ENCODE peak calls at places on chromosomes 4 and X, in eight cellular contexts. H is NB4, V is endothelial cell of umbilical vein, S is AG04450, Y is cardiac fibroblast, T is PC-3, Z is brain microvascular endothelial cell, I is AG09309. N is an unnamed sample.

GRCh38 chrX:134484039-134484438 is 24.1 kb downstream of the HPRT1 start:
- DNase-seq in H (peak), V (peak), S (no peak), Y (peak), T (peak), Z (no peak), I (no peak), N (peak)

GRCh38 chr4:22129454-22130075 is 181.0 kb upstream of the KCNIP4 start:
- DNase-seq in H (peak), V (no peak), S (no peak), Y (peak), T (peak), Z (peak), I (peak), N (no peak)

GRCh38 chr4:128225148-128225547 is 62.5 kb downstream of the PGRMC2 start:
- DNase-seq in H (no peak), V (no peak), S (peak), Y (peak), T (peak), Z (peak), I (no peak), N (peak)

GRCh38 chr4:128322311-128322710 is 34.7 kb upstream of the PGRMC2 start:
- DNase-seq in H (no peak), V (peak), S (no peak), Y (peak), T (peak), Z (peak), I (no peak), N (no peak)

GRCh38 chr4:151153585-151153984 is 54.2 kb downstream of the RPS3A start:
- DNase-seq in H (no peak), V (no peak), S (no peak), Y (no peak), T (no peak), Z (no peak), I (no peak), N (no peak)

GRCh38 chr4:183926950-183927349 is 21.8 kb downstream of the STOX2 start:
- DNase-seq in H (no peak), V (no peak), S (no peak), Y (no peak), T (no peak), Z (no peak), I (no peak), N (no peak)

GRCh38 chrX:150203249-150203647 is 159.9 kb upstream of the MAMLD1 start:
- DNase-seq in H (no peak), V (no peak), S (no peak), Y (no peak), T (no peak), Z (no peak), I (no peak), N (no peak)

GRCh38 chr4:81594495-81595169 is 122.9 kb upstream of the RASGEF1B start:
- DNase-seq in H (no peak), V (no peak), S (no peak), Y (no peak), T (no peak), Z (no peak), I (no peak), N (no peak)

GRCh38 chr4:40763228-40763716 is 13.5 kb downstream of the NSUN7 start:
- DNase-seq in H (peak), V (no peak), S (peak), Y (peak), T (no peak), Z (peak), I (peak), N (no peak)

GRCh38 chr4:111450867-111451266 is 694.4 kb upstream of the FAM241A start:
- DNase-seq in H (no peak), V (peak), S (no peak), Y (no peak), T (peak), Z (no peak), I (no peak), N (no peak)

GRCh38 chr4:56633486-56633885 is 47.6 kb downstream of the HOPX start:
- DNase-seq in H (no peak), V (no peak), S (no peak), Y (no peak), T (peak), Z (no peak), I (no peak), N (no peak)

GRCh38 chrX:67520671-67521070 is 23.1 kb upstream of the AR start:
- DNase-seq in H (no peak), V (peak), S (no peak), Y (no peak), T (no peak), Z (no peak), I (no peak), N (no peak)

GRCh38 chr4:41287852-41288251 is 31.1 kb downstream of the UCHL1 start:
- DNase-seq in H (no peak), V (no peak), S (no peak), Y (no peak), T (no peak), Z (no peak), I (no peak), N (no peak)

GRCh38 chrX:56130013-56130412 is 102.1 kb upstream of the KLF8 start:
- DNase-seq in H (no peak), V (no peak), S (no peak), Y (no peak), T (no peak), Z (no peak), I (no peak), N (no peak)

GRCh38 chr4:156609421-156609820 is 362.2 kb downstream of the PDGFC start:
- DNase-seq in H (no peak), V (no peak), S (no peak), Y (no peak), T (no peak), Z (no peak), I (no peak), N (no peak)

GRCh38 chr4:95267081-95267480 is 281.7 kb downstream of the UNC5C start:
- DNase-seq in H (no peak), V (peak), S (no peak), Y (peak), T (peak), Z (peak), I (no peak), N (peak)

GRCh38 chr4:7384929-7385890 is 49.5 kb downstream of the PSAPL1 start:
- DNase-seq in H (no peak), V (no peak), S (no peak), Y (no peak), T (no peak), Z (no peak), I (no peak), N (no peak)

GRCh38 chr4:173214661-173215060 is 46.0 kb downstream of the GALNT7 start:
- DNase-seq in H (no peak), V (no peak), S (no peak), Y (peak), T (peak), Z (no peak), I (no peak), N (peak)

GRCh38 chr4:61200991-61201526 is 933 bp downstream of the ADGRL3 start:
- DNase-seq in H (no peak), V (no peak), S (no peak), Y (peak), T (peak), Z (peak), I (no peak), N (no peak)

GRCh38 chr4:41525129-41525528 is 12.8 kb upstream of the LIMCH1 start:
- DNase-seq in H (no peak), V (peak), S (peak), Y (peak), T (no peak), Z (peak), I (no peak), N (peak)

GRCh38 chr4:170259631-170260153 is 169.9 kb upstream of the AADAT start:
- DNase-seq in H (peak), V (peak), S (peak), Y (peak), T (peak), Z (peak), I (peak), N (peak)

GRCh38 chr4:24419147-24420034 is 165.0 kb downstream of the DHX15 start:
- DNase-seq in H (peak), V (peak), S (peak), Y (peak), T (peak), Z (peak), I (peak), N (peak)

GRCh38 chr4:3070709-3071500 is 3.4 kb downstream of the HTT-AS start:
- DNase-seq in H (no peak), V (no peak), S (no peak), Y (peak), T (no peak), Z (peak), I (no peak), N (no peak)

GRCh38 chrX:17826609-17827496 is 34.2 kb downstream of the RAI2 start:
- DNase-seq in H (no peak), V (no peak), S (no peak), Y (peak), T (peak), Z (peak), I (no peak), N (no peak)

GRCh38 chr4:7263166-7263565 is 70.8 kb downstream of the SORCS2 start:
- DNase-seq in H (no peak), V (no peak), S (no peak), Y (no peak), T (peak), Z (no peak), I (no peak), N (no peak)

GRCh38 chr4:3699261-3699660 is 66.9 kb upstream of the ADRA2C start:
- DNase-seq in H (no peak), V (no peak), S (no peak), Y (no peak), T (no peak), Z (no peak), I (no peak), N (no peak)

GRCh38 chr4:16764622-16765021 is 133.8 kb downstream of the LDB2 start:
- DNase-seq in H (peak), V (peak), S (no peak), Y (peak), T (peak), Z (no peak), I (no peak), N (peak)

GRCh38 chr4:150781108-150781663 is 199.2 kb downstream of the MAB21L2 start:
- DNase-seq in H (no peak), V (no peak), S (no peak), Y (no peak), T (no peak), Z (no peak), I (no peak), N (no peak)

GRCh38 chrX:16745659-16746058 is 26.2 kb downstream of the SYAP1 start:
- DNase-seq in H (no peak), V (no peak), S (no peak), Y (no peak), T (no peak), Z (no peak), I (no peak), N (no peak)

GRCh38 chrX:123173833-123174232 is 10.2 kb upstream of the GRIA3 start:
- DNase-seq in H (peak), V (no peak), S (no peak), Y (peak), T (peak), Z (no peak), I (no peak), N (no peak)

GRCh38 chr4:88341227-88342192 is 37.1 kb upstream of the HERC6 start:
- DNase-seq in H (no peak), V (peak), S (peak), Y (peak), T (peak), Z (peak), I (peak), N (peak)

GRCh38 chr4:769511-769910 is 56.4 kb downstream of the CPLX1 start:
- DNase-seq in H (no peak), V (no peak), S (no peak), Y (no peak), T (no peak), Z (no peak), I (no peak), N (no peak)

GRCh38 chrX:131747173-131747572 is 203.3 kb downstream of the OR13H1 start:
- DNase-seq in H (no peak), V (no peak), S (no peak), Y (no peak), T (peak), Z (peak), I (peak), N (peak)

GRCh38 chrX:131752493-131753198 is 208.8 kb downstream of the OR13H1 start:
- DNase-seq in H (no peak), V (no peak), S (no peak), Y (no peak), T (peak), Z (peak), I (no peak), N (peak)
- H3K4me3 ChIP-seq in H (no peak), V (no peak), S (no peak), Y (no peak), T (peak), Z (peak), I (peak), N (peak)

GRCh38 chr4:159349332-159349731 is 246.5 kb downstream of the RAPGEF2 start:
- DNase-seq in H (no peak), V (no peak), S (no peak), Y (no peak), T (no peak), Z (no peak), I (no peak), N (no peak)

GRCh38 chr4:159357350-159357749 is 254.5 kb downstream of the RAPGEF2 start:
- DNase-seq in H (no peak), V (no peak), S (no peak), Y (no peak), T (no peak), Z (no peak), I (no peak), N (no peak)

GRCh38 chr4:159353422-159354116 is 250.7 kb downstream of the RAPGEF2 start:
- DNase-seq in H (no peak), V (no peak), S (no peak), Y (no peak), T (no peak), Z (no peak), I (no peak), N (no peak)

GRCh38 chr4:159355456-159355855 is 252.6 kb downstream of the RAPGEF2 start:
- DNase-seq in H (no peak), V (no peak), S (no peak), Y (no peak), T (no peak), Z (no peak), I (no peak), N (no peak)

DNA sequence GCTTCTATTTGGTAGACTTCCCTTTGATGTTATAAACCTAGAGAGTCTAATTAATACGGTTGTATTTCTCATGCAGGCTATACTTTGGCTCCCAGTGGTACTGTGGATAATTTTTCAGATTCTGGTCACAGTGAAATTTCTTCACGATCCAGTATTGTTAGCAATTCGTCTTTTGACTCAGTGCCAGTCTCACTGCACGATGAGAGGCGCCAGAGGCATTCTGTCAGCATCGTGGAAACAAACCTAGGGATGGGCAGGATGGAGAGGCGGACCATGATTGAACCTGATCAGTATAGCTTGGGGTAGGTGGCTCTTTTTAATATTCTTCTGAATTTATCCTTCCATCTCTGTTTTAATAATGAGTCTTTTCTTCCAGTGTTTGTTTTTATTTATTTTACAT is 249.7 kb downstream of the RAPGEF2 start:
- DNase-seq in H (no peak), V (no peak), S (no peak), Y (no peak), T (no peak), Z (no peak), I (no peak), N (no peak)
- H3K4me3 ChIP-seq in H (no peak), V (no peak), S (no peak), Y (no peak), T (no peak), Z (no peak), I (no peak), N (no peak)

GRCh38 chr4:158811216-158811540 is 42.4 kb downstream of the FNIP2 start:
- DNase-seq in H (no peak), V (no peak), S (no peak), Y (no peak), T (no peak), Z (no peak), I (no peak), N (no peak)

GRCh38 chr4:158812133-158812532 is 43.3 kb downstream of the FNIP2 start:
- DNase-seq in H (no peak), V (no peak), S (no peak), Y (no peak), T (no peak), Z (no peak), I (no peak), N (no peak)

GRCh38 chr4:158809611-158810486 is 41.0 kb downstream of the FNIP2 start:
- DNase-seq in H (peak), V (peak), S (no peak), Y (peak), T (peak), Z (peak), I (peak), N (peak)

GRCh38 chr4:158811704-158812103 is 42.9 kb downstream of the FNIP2 start:
- DNase-seq in H (peak), V (no peak), S (no peak), Y (peak), T (peak), Z (peak), I (no peak), N (no peak)

DNA sequence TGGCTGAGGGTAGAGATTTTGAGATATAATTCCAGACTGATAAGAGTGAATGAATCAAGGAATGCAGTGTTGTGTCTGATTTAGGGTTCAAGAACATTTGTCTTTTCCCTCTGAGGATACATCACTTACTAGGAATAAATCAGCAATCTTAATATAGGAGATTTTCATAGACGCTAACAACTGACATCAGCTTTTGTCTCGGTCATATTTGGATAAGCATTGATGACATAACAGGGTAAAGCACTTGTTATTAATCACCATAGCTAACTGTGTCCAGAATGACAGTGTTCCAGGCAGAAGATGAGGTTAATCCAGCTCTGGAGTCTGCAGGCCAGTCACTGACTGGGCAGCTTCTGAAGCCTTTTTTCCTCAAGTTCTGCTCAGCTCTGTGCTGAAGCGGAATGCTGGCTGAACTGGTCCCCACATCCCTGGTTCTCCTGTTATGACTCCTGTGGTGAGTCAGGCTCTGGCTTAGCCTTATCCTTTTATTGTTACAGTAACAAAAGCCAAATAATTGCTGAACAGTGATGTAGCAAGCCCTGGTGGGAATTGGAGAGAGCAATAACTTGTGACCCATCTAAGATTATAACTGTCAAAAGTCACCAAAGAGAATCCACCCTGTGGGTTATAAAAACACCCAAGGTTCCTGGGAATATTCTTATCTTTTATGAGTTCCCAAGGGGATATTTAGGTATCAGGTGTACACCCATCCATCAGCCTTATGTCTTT is 41.8 kb downstream of the FNIP2 start:
- DNase-seq in H (no peak), V (peak), S (peak), Y (peak), T (peak), Z (peak), I (peak), N (peak)
- H3K4me3 ChIP-seq in H (no peak), V (no peak), S (peak), Y (no peak), T (peak), Z (no peak), I (no peak), N (no peak)

DNA sequence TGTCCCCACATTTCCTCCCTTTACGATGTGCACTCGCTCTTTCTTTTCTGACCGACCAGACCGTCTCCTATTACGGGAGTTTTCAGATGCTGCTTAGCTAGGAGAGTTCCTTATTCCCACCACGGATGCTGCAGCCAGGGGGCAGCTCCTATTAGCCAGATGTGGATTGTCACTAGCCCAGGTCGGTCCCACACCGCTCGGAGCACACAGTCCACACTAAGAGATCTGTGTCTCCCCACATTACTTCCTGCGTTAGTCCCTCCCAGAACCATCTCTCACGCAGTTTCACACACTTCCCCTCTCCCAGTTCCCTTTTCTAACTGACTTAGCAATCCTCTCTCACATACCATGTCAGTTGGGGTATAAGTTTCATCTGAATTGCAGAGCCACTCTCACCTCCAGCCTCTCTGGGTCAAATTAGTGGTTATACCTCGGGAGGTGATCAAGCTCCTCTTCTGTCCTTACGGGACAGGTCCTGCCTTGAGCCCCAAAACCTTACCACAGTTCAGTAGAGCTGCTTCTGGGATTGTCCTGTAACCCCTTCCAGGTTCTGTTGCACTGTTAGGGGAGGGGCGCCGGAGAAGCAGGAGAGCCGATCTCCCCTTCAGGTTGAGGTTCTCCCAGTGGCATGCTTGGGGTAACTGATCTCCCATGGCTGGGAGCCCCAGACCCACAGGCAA is 28.2 kb downstream of the SULT1E1 start:
- DNase-seq in H (peak), V (no peak), S (no peak), Y (no peak), T (no peak), Z (no peak), I (no peak), N (no peak)
- H3K4me3 ChIP-seq in H (no peak), V (no peak), S (no peak), Y (no peak), T (no peak), Z (no peak), I (no peak), N (no peak)

DNA sequence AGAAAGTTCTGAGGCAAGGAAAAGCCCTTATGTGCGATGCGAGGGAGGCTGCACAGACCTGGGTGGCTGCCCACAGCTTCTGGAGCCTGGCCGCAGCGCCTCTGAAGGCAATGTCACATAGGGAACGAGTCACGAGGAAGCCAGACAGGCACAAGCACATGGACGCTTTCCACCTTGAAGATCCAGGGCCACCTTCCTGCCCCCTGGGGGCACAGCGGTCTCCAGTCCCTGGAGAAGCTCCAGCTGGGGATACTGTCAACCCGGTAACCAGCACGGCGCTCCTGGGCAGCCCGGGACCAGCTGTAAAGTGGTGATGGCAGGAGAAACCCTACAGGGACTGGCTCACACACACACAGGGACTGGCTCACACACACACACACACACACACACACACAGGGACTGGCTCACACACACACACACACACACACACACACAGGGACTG is 69.7 kb downstream of the MTNR1A start:
- DNase-seq in H (no peak), V (no peak), S (no peak), Y (peak), T (peak), Z (no peak), I (no peak), N (no peak)
- H3K4me3 ChIP-seq in H (no peak), V (no peak), S (peak), Y (peak), T (peak), Z (peak), I (peak), N (peak)

GRCh38 chr4:153270361-153270760 is 66.1 kb downstream of the TRIM2 start:
- DNase-seq in H (no peak), V (no peak), S (no peak), Y (no peak), T (no peak), Z (no peak), I (no peak), N (no peak)
- H3K4me3 ChIP-seq in H (no peak), V (no peak), S (no peak), Y (no peak), T (no peak), Z (no peak), I (no peak), N (no peak)

N was measured in astrocyte of the cerebellum.